ENCODE peak calls at places on chromosomes 16 and 17, in five cellular contexts. One of them, this sample, is unnamed.

GRCh38 chr16:80014241-80014939 is 413.9 kb upstream of the MAF start:
- DNase-seq in GM12878: no peak
- DNase-seq in A549: no peak
- DNase-seq in IMR-90: no peak
- DNase-seq in HCT116: no peak
- DNase-seq in this sample: no peak

GRCh38 chr16:85923153-85924021 is 24.4 kb downstream of the IRF8 start:
- DNase-seq in GM12878: no peak
- DNase-seq in A549: no peak
- DNase-seq in IMR-90: peak; percentile 59
- DNase-seq in HCT116: no peak
- DNase-seq in this sample: no peak

GRCh38 chr16:25966172-25967097 is 274.7 kb downstream of the HS3ST4 start:
- DNase-seq in GM12878: peak; percentile 5
- DNase-seq in A549: no peak
- DNase-seq in IMR-90: no peak
- DNase-seq in HCT116: no peak
- DNase-seq in this sample: no peak

GRCh38 chr17:82544431-82545070 is 25.0 kb downstream of the FOXK2 start:
- DNase-seq in GM12878: no peak
- DNase-seq in A549: no peak
- DNase-seq in IMR-90: no peak
- DNase-seq in HCT116: no peak
- DNase-seq in this sample: no peak

GRCh38 chr16:87380875-87381274 is 2.7 kb downstream of the FBXO31 start:
- DNase-seq in GM12878: peak; percentile 19
- DNase-seq in A549: no peak
- DNase-seq in IMR-90: peak; percentile 61
- DNase-seq in HCT116: no peak
- DNase-seq in this sample: no peak

GRCh38 chr17:64077409-64077808 is 52.5 kb downstream of the ERN1 start:
- DNase-seq in GM12878: no peak
- DNase-seq in A549: no peak
- DNase-seq in IMR-90: peak; percentile 41
- DNase-seq in HCT116: no peak
- DNase-seq in this sample: no peak

GRCh38 chr16:79679334-79679733 is 78.8 kb upstream of the MAF start:
- DNase-seq in GM12878: no peak
- DNase-seq in A549: no peak
- DNase-seq in IMR-90: no peak
- DNase-seq in HCT116: no peak
- DNase-seq in this sample: no peak

GRCh38 chr17:75808905-75809621 is 24.5 kb downstream of the UNK start:
- DNase-seq in GM12878: peak; percentile 57
- DNase-seq in A549: no peak
- DNase-seq in IMR-90: peak; percentile 37
- DNase-seq in HCT116: no peak
- DNase-seq in this sample: peak; percentile 20

GRCh38 chr17:81323411-81323868 is 28.3 kb upstream of the SLC38A10 start:
- DNase-seq in GM12878: no peak
- DNase-seq in A549: no peak
- DNase-seq in IMR-90: no peak
- DNase-seq in HCT116: no peak
- DNase-seq in this sample: no peak

GRCh38 chr17:50323060-50323459 is 22.9 kb upstream of the XYLT2 start:
- DNase-seq in GM12878: no peak
- DNase-seq in A549: no peak
- DNase-seq in IMR-90: no peak
- DNase-seq in HCT116: no peak
- DNase-seq in this sample: no peak

GRCh38 chr17:965311-965989 is 14.1 kb downstream of the NXN start:
- DNase-seq in GM12878: no peak
- DNase-seq in A549: no peak
- DNase-seq in IMR-90: peak; percentile 79
- DNase-seq in HCT116: no peak
- DNase-seq in this sample: no peak

GRCh38 chr16:85291302-85292148 is 179.3 kb upstream of the CIBAR2 start:
- DNase-seq in GM12878: no peak
- DNase-seq in A549: no peak
- DNase-seq in IMR-90: no peak
- DNase-seq in HCT116: no peak
- DNase-seq in this sample: peak; percentile 81

GRCh38 chr16:85081765-85082164 is 30.5 kb downstream of the CIBAR2 start:
- DNase-seq in GM12878: no peak
- DNase-seq in A549: no peak
- DNase-seq in IMR-90: no peak
- DNase-seq in HCT116: no peak
- DNase-seq in this sample: no peak

GRCh38 chr17:48722924-48723554 is at the start of gene PRAC2:
- DNase-seq in GM12878: no peak
- DNase-seq in A549: no peak
- DNase-seq in IMR-90: no peak
- DNase-seq in HCT116: no peak
- DNase-seq in this sample: no peak

GRCh38 chr17:78142113-78142861 is 3.9 kb upstream of the C17orf99 start:
- DNase-seq in GM12878: no peak
- DNase-seq in A549: peak; percentile 85
- DNase-seq in IMR-90: peak; percentile 81
- DNase-seq in HCT116: peak; percentile 97
- DNase-seq in this sample: peak; percentile 45

GRCh38 chr16:15704545-15704987 is 54.5 kb downstream of the NDE1 start:
- DNase-seq in GM12878: no peak
- DNase-seq in A549: peak; percentile 84
- DNase-seq in IMR-90: peak; percentile 69
- DNase-seq in HCT116: peak; percentile 39
- DNase-seq in this sample: peak; percentile 85

GRCh38 chr17:61884864-61885263 is 21.5 kb upstream of the BRIP1 start:
- DNase-seq in GM12878: no peak
- DNase-seq in A549: no peak
- DNase-seq in IMR-90: no peak
- DNase-seq in HCT116: no peak
- DNase-seq in this sample: no peak

GRCh38 chr16:85829751-85830445 is 30.4 kb downstream of the COX4I1 start:
- DNase-seq in GM12878: no peak
- DNase-seq in A549: no peak
- DNase-seq in IMR-90: no peak
- DNase-seq in HCT116: no peak
- DNase-seq in this sample: no peak

GRCh38 chr16:86251682-86252081 is 258.6 kb upstream of the FOXF1 start:
- DNase-seq in GM12878: no peak
- DNase-seq in A549: no peak
- DNase-seq in IMR-90: peak; percentile 89
- DNase-seq in HCT116: no peak
- DNase-seq in this sample: no peak

GRCh38 chr16:10080031-10080772 is 102.0 kb downstream of the GRIN2A start:
- DNase-seq in GM12878: no peak
- DNase-seq in A549: no peak
- DNase-seq in IMR-90: no peak
- DNase-seq in HCT116: peak; percentile 15
- DNase-seq in this sample: no peak

GRCh38 chr16:17159616-17160015 is 311.1 kb downstream of the XYLT1 start:
- DNase-seq in GM12878: no peak
- DNase-seq in A549: no peak
- DNase-seq in IMR-90: no peak
- DNase-seq in HCT116: no peak
- DNase-seq in this sample: no peak

GRCh38 chr17:82940226-82941020 is 100.6 kb upstream of the ZNF750 start:
- DNase-seq in GM12878: no peak
- DNase-seq in A549: no peak
- DNase-seq in IMR-90: no peak
- DNase-seq in HCT116: no peak
- DNase-seq in this sample: no peak

GRCh38 chr16:30910427-30911029 is 12.8 kb upstream of the FBXL19 start:
- DNase-seq in GM12878: no peak
- DNase-seq in A549: no peak
- DNase-seq in IMR-90: no peak
- DNase-seq in HCT116: no peak
- DNase-seq in this sample: no peak

GRCh38 chr16:17828012-17828411 is 357.3 kb upstream of the XYLT1 start:
- DNase-seq in GM12878: no peak
- DNase-seq in A549: no peak
- DNase-seq in IMR-90: peak; percentile 90
- DNase-seq in HCT116: no peak
- DNase-seq in this sample: no peak

GRCh38 chr17:49862781-49863331 is 15.0 kb upstream of the TAC4 start:
- DNase-seq in GM12878: no peak
- DNase-seq in A549: no peak
- DNase-seq in IMR-90: no peak
- DNase-seq in HCT116: no peak
- DNase-seq in this sample: no peak

GRCh38 chr17:66268247-66268927 is 34.0 kb upstream of the PRKCA start:
- DNase-seq in GM12878: no peak
- DNase-seq in A549: no peak
- DNase-seq in IMR-90: peak; percentile 89
- DNase-seq in HCT116: no peak
- DNase-seq in this sample: no peak

GRCh38 chr17:17320911-17321220 is 17.7 kb downstream of the NT5M start:
- DNase-seq in GM12878: no peak
- DNase-seq in A549: no peak
- DNase-seq in IMR-90: no peak
- DNase-seq in HCT116: no peak
- DNase-seq in this sample: no peak
- TF ChIP-seq RAD21 in GM12878: no peak
- TF ChIP-seq RAD21 in A549: no peak
- TF ChIP-seq RAD21 in IMR-90: no peak
- TF ChIP-seq RAD21 in HCT116: no peak
- TF ChIP-seq RAD21 in this sample: no peak

GRCh38 chr17:72386619-72387237 is 265.9 kb downstream of the SOX9 start:
- DNase-seq in GM12878: no peak
- DNase-seq in A549: no peak
- DNase-seq in IMR-90: no peak
- DNase-seq in HCT116: no peak
- DNase-seq in this sample: no peak
- TF ChIP-seq RAD21 in GM12878: no peak
- TF ChIP-seq RAD21 in A549: no peak
- TF ChIP-seq RAD21 in IMR-90: no peak
- TF ChIP-seq RAD21 in HCT116: no peak
- TF ChIP-seq RAD21 in this sample: no peak

GRCh38 chr16:88770459-88771293 is 14.3 kb downstream of the PIEZO1 start:
- DNase-seq in GM12878: no peak
- DNase-seq in A549: no peak
- DNase-seq in IMR-90: peak; percentile 87
- DNase-seq in HCT116: peak; percentile 78
- DNase-seq in this sample: peak; percentile 67
- TF ChIP-seq RAD21 in GM12878: no peak
- TF ChIP-seq RAD21 in A549: no peak
- TF ChIP-seq RAD21 in IMR-90: no peak
- TF ChIP-seq RAD21 in HCT116: no peak
- TF ChIP-seq RAD21 in this sample: peak; percentile 21

DNA sequence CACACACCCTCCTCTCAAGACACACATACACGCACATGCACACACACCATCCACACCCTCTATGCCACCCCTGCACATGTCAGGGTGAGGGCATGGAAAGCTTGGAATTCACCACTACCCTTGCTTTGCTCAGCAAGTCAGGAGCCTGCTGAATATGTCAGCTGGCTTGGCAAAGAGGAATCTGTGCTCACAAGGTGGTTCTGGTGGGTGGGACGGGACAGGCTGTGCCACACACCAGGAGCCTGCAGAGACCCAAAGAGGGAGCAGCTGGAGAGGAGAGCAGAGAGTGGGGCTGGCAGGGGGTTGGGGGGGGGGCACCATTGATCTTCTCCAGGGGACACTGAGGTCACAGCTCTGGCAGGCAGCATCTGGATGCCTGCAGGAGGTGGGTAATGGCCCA is 48.7 kb upstream of the NDRG4 start:
- DNase-seq in GM12878: no peak
- DNase-seq in A549: no peak
- DNase-seq in IMR-90: no peak
- DNase-seq in HCT116: no peak
- DNase-seq in this sample: no peak
- TF ChIP-seq RAD21 in GM12878: no peak
- TF ChIP-seq RAD21 in A549: no peak
- TF ChIP-seq RAD21 in IMR-90: no peak
- TF ChIP-seq RAD21 in HCT116: no peak
- TF ChIP-seq RAD21 in this sample: no peak